ENCODE peak calls at places on chromosomes 11 and 22, in ten cellular contexts. One of them, this sample, is unnamed.
A peak's percentile ranks its signal among the peaks of the same experiment; 100 is the strongest.

GRCh38 chr11:131065435-131066295 is 149.4 kb upstream of the SNX19 start:
- DNase-seq in GM12892: no peak
- DNase-seq in spleen: no peak
- DNase-seq in HCT116: no peak
- DNase-seq in H1: no peak
- DNase-seq in stomach: no peak
- DNase-seq in Panc1: no peak
- DNase-seq in transverse colon: no peak
- DNase-seq in SK-N-SH: no peak
- DNase-seq in prostate gland: no peak
- DNase-seq in this sample: no peak

GRCh38 chr11:35798983-35799382 is 136.4 kb downstream of the TRIM44 start:
- DNase-seq in H1: no peak
- DNase-seq in GM12892: no peak
- DNase-seq in prostate gland: peak; percentile 56
- DNase-seq in transverse colon: no peak
- DNase-seq in SK-N-SH: no peak
- DNase-seq in HCT116: no peak
- DNase-seq in spleen: no peak
- DNase-seq in Panc1: no peak
- DNase-seq in stomach: no peak
- DNase-seq in this sample: no peak

GRCh38 chr11:6610591-6610990 is 1.4 kb downstream of the TAF10 start:
- DNase-seq in GM12892: no peak
- DNase-seq in spleen: peak; percentile 80
- DNase-seq in HCT116: no peak
- DNase-seq in stomach: no peak
- DNase-seq in SK-N-SH: no peak
- DNase-seq in Panc1: no peak
- DNase-seq in transverse colon: no peak
- DNase-seq in prostate gland: no peak
- DNase-seq in H1: no peak
- DNase-seq in this sample: no peak

GRCh38 chr11:94217705-94218104 is 86.7 kb upstream of the IZUMO1R start:
- DNase-seq in SK-N-SH: no peak
- DNase-seq in HCT116: no peak
- DNase-seq in GM12892: no peak
- DNase-seq in stomach: no peak
- DNase-seq in H1: no peak
- DNase-seq in spleen: no peak
- DNase-seq in transverse colon: no peak
- DNase-seq in prostate gland: no peak
- DNase-seq in Panc1: no peak
- DNase-seq in this sample: no peak

GRCh38 chr11:70495351-70496310 is 97.3 kb downstream of the CTTN start:
- DNase-seq in spleen: peak; percentile 63
- DNase-seq in Panc1: no peak
- DNase-seq in GM12892: no peak
- DNase-seq in stomach: no peak
- DNase-seq in HCT116: no peak
- DNase-seq in prostate gland: no peak
- DNase-seq in H1: no peak
- DNase-seq in transverse colon: no peak
- DNase-seq in SK-N-SH: no peak
- DNase-seq in this sample: no peak

GRCh38 chr11:69355959-69356702 is 62.2 kb downstream of the MYEOV start:
- DNase-seq in stomach: no peak
- DNase-seq in Panc1: no peak
- DNase-seq in HCT116: no peak
- DNase-seq in H1: no peak
- DNase-seq in prostate gland: no peak
- DNase-seq in spleen: no peak
- DNase-seq in transverse colon: no peak
- DNase-seq in SK-N-SH: no peak
- DNase-seq in GM12892: no peak
- DNase-seq in this sample: no peak

GRCh38 chr22:33837806-33838205 is 82.5 kb downstream of the LARGE1 start:
- DNase-seq in prostate gland: no peak
- DNase-seq in Panc1: no peak
- DNase-seq in SK-N-SH: peak; percentile 27
- DNase-seq in HCT116: no peak
- DNase-seq in transverse colon: no peak
- DNase-seq in GM12892: no peak
- DNase-seq in stomach: no peak
- DNase-seq in spleen: no peak
- DNase-seq in H1: no peak
- DNase-seq in this sample: no peak

GRCh38 chr11:27089746-27090145 is 49.1 kb downstream of the BBOX1 start:
- DNase-seq in prostate gland: no peak
- DNase-seq in Panc1: no peak
- DNase-seq in stomach: no peak
- DNase-seq in SK-N-SH: no peak
- DNase-seq in transverse colon: no peak
- DNase-seq in GM12892: no peak
- DNase-seq in spleen: no peak
- DNase-seq in HCT116: no peak
- DNase-seq in H1: no peak
- DNase-seq in this sample: no peak

GRCh38 chr22:20087319-20088262 is 7.5 kb downstream of the DGCR8 start:
- DNase-seq in SK-N-SH: no peak
- DNase-seq in transverse colon: no peak
- DNase-seq in spleen: peak; percentile 54
- DNase-seq in Panc1: no peak
- DNase-seq in stomach: no peak
- DNase-seq in prostate gland: no peak
- DNase-seq in GM12892: no peak
- DNase-seq in HCT116: no peak
- DNase-seq in H1: no peak
- DNase-seq in this sample: no peak

GRCh38 chr11:122714484-122714883 is 59.0 kb downstream of the UBASH3B start:
- DNase-seq in SK-N-SH: no peak
- DNase-seq in H1: no peak
- DNase-seq in transverse colon: no peak
- DNase-seq in HCT116: no peak
- DNase-seq in Panc1: no peak
- DNase-seq in GM12892: no peak
- DNase-seq in prostate gland: no peak
- DNase-seq in spleen: no peak
- DNase-seq in stomach: no peak
- DNase-seq in this sample: no peak
- TF ChIP-seq POLR2AphosphoS5 in SK-N-SH: no peak
- TF ChIP-seq POLR2AphosphoS5 in H1: no peak
- TF ChIP-seq POLR2AphosphoS5 in transverse colon: no peak
- TF ChIP-seq POLR2AphosphoS5 in HCT116: no peak
- TF ChIP-seq POLR2AphosphoS5 in Panc1: no peak
- TF ChIP-seq POLR2AphosphoS5 in GM12892: no peak
- TF ChIP-seq POLR2AphosphoS5 in prostate gland: no peak
- TF ChIP-seq POLR2AphosphoS5 in spleen: peak; percentile 75
- TF ChIP-seq POLR2AphosphoS5 in stomach: no peak
- TF ChIP-seq POLR2AphosphoS5 in this sample: no peak

DNA sequence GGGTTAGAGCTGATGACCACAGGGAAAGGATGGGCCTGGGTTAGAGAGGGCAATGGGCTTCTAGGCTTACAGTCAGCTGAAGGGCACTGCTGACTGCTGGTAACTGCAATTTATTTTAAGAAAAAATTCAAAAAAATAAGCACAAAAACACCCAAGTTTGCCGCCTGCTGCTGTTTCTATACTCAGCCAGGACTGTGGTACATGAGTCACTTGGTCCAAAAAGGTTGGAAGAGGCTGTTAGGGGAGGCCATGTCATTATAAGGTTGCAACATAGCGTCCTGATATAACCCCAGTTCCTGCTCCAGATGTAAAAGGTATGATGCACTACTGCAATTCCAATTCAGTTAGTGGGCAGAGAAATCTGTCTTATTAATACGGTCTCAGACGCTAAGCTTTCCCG is 98.9 kb downstream of the ETS1 start:
- DNase-seq in transverse colon: no peak
- DNase-seq in spleen: no peak
- DNase-seq in prostate gland: no peak
- DNase-seq in GM12892: no peak
- DNase-seq in HCT116: no peak
- DNase-seq in Panc1: no peak
- DNase-seq in stomach: no peak
- DNase-seq in SK-N-SH: no peak
- DNase-seq in H1: no peak
- DNase-seq in this sample: no peak
- TF ChIP-seq POLR2AphosphoS5 in transverse colon: peak; percentile 51
- TF ChIP-seq POLR2AphosphoS5 in spleen: peak; percentile 8
- TF ChIP-seq POLR2AphosphoS5 in prostate gland: no peak
- TF ChIP-seq POLR2AphosphoS5 in GM12892: no peak
- TF ChIP-seq POLR2AphosphoS5 in HCT116: no peak
- TF ChIP-seq POLR2AphosphoS5 in Panc1: no peak
- TF ChIP-seq POLR2AphosphoS5 in stomach: peak; percentile 53
- TF ChIP-seq POLR2AphosphoS5 in SK-N-SH: no peak
- TF ChIP-seq POLR2AphosphoS5 in H1: no peak
- TF ChIP-seq POLR2AphosphoS5 in this sample: no peak

GRCh38 chr11:110438017-110438416 is 8.3 kb downstream of the FDX1 start:
- DNase-seq in H1: no peak
- DNase-seq in SK-N-SH: no peak
- DNase-seq in Panc1: no peak
- DNase-seq in transverse colon: no peak
- DNase-seq in GM12892: no peak
- DNase-seq in prostate gland: no peak
- DNase-seq in HCT116: no peak
- DNase-seq in spleen: no peak
- DNase-seq in stomach: no peak
- DNase-seq in this sample: peak; percentile 92

GRCh38 chr11:110432713-110433392 is 3.1 kb downstream of the FDX1 start:
- DNase-seq in GM12892: no peak
- DNase-seq in spleen: no peak
- DNase-seq in H1: no peak
- DNase-seq in transverse colon: no peak
- DNase-seq in HCT116: no peak
- DNase-seq in Panc1: no peak
- DNase-seq in stomach: no peak
- DNase-seq in prostate gland: no peak
- DNase-seq in SK-N-SH: peak; percentile 57
- DNase-seq in this sample: no peak

GRCh38 chr11:110433393-110434333 is 3.9 kb downstream of the FDX1 start:
- DNase-seq in prostate gland: no peak
- DNase-seq in transverse colon: no peak
- DNase-seq in SK-N-SH: peak; percentile 39
- DNase-seq in H1: no peak
- DNase-seq in spleen: no peak
- DNase-seq in stomach: no peak
- DNase-seq in Panc1: no peak
- DNase-seq in HCT116: no peak
- DNase-seq in GM12892: no peak
- DNase-seq in this sample: no peak

GRCh38 chr11:110434952-110435779 is 5.4 kb downstream of the FDX1 start:
- DNase-seq in Panc1: no peak
- DNase-seq in stomach: peak; percentile 66
- DNase-seq in prostate gland: no peak
- DNase-seq in spleen: no peak
- DNase-seq in transverse colon: peak; percentile 20
- DNase-seq in GM12892: no peak
- DNase-seq in SK-N-SH: no peak
- DNase-seq in H1: no peak
- DNase-seq in HCT116: peak; percentile 24
- DNase-seq in this sample: no peak

GRCh38 chr11:110435780-110436717 is 6.3 kb downstream of the FDX1 start:
- DNase-seq in prostate gland: no peak
- DNase-seq in GM12892: no peak
- DNase-seq in stomach: no peak
- DNase-seq in HCT116: no peak
- DNase-seq in transverse colon: no peak
- DNase-seq in Panc1: no peak
- DNase-seq in spleen: no peak
- DNase-seq in SK-N-SH: no peak
- DNase-seq in H1: no peak
- DNase-seq in this sample: no peak
- TF ChIP-seq POLR2AphosphoS5 in prostate gland: no peak
- TF ChIP-seq POLR2AphosphoS5 in GM12892: no peak
- TF ChIP-seq POLR2AphosphoS5 in stomach: no peak
- TF ChIP-seq POLR2AphosphoS5 in HCT116: no peak
- TF ChIP-seq POLR2AphosphoS5 in transverse colon: no peak
- TF ChIP-seq POLR2AphosphoS5 in Panc1: no peak
- TF ChIP-seq POLR2AphosphoS5 in spleen: no peak
- TF ChIP-seq POLR2AphosphoS5 in SK-N-SH: no peak
- TF ChIP-seq POLR2AphosphoS5 in H1: no peak
- TF ChIP-seq POLR2AphosphoS5 in this sample: no peak

DNA sequence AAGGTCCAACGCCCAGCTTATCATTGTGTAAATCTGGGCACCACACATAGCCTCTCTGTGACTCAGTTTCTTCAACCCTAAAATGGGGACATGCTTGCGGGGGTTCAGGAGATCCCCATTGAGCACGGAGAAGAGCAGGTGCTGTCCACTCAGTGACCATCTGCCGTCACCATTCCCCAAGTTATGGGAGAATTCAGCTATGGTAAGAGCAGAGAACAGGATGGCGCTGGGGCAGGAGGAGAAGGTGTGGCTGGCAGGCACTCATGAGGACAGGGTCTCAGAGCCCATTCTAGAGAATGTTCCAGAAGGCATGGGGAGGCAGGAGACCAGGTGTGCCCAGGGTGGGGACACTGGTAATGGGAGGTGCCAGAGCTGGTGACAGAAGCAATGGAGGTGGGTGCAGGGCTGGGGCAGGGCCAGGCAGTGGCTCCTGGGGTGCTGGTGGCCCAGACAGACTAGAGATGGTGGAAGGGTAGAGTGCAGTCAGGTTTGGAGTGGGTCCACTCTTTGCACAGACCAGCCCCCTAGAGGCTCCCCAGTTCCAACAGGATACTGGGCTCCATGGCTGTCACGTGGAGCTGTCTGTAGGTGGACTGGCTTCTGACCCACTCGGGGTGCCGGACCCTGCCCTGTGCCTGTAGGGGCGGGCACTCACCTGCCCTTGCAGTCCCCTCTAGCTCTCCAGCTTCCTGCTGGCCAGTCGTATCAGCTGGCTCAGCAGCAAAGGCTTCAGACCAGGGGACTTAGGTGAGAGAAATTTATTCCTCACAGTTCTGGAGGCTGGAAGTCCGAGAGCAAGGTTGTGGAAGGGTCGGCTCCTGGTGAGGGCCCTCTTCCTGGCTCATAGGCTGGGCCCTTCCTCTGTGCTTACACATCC is 84.7 kb downstream of the CDKN1C start:
- DNase-seq in SK-N-SH: no peak
- DNase-seq in spleen: peak; percentile 56
- DNase-seq in prostate gland: no peak
- DNase-seq in HCT116: no peak
- DNase-seq in transverse colon: peak; percentile 3
- DNase-seq in GM12892: no peak
- DNase-seq in stomach: peak; percentile 21
- DNase-seq in Panc1: no peak
- DNase-seq in H1: peak; percentile 42
- DNase-seq in this sample: no peak
- TF ChIP-seq POLR2AphosphoS5 in SK-N-SH: no peak
- TF ChIP-seq POLR2AphosphoS5 in spleen: no peak
- TF ChIP-seq POLR2AphosphoS5 in prostate gland: no peak
- TF ChIP-seq POLR2AphosphoS5 in HCT116: no peak
- TF ChIP-seq POLR2AphosphoS5 in transverse colon: no peak
- TF ChIP-seq POLR2AphosphoS5 in GM12892: no peak
- TF ChIP-seq POLR2AphosphoS5 in stomach: no peak
- TF ChIP-seq POLR2AphosphoS5 in Panc1: no peak
- TF ChIP-seq POLR2AphosphoS5 in H1: no peak
- TF ChIP-seq POLR2AphosphoS5 in this sample: no peak

DNA sequence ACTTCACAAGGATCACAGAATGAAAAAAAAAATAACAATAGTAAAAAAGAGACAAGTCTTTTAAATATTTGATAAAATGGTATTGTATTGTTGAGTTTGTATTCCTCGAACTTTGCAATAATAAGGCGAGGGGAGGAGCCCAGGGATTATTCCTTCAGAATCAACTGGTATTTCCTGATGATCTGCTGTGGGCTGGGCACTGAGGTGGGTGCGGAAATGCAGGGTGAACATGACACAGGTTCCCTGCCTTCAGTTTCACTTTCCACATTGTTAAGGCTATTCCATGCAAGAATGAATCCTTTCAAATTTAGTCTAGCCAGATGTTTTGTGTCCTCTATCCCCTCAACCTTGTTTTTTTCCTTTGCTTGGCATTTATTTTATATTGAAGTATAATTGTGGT is 2.1 kb upstream of the EIF3M start:
- DNase-seq in H1: no peak
- DNase-seq in prostate gland: no peak
- DNase-seq in GM12892: no peak
- DNase-seq in spleen: no peak
- DNase-seq in transverse colon: no peak
- DNase-seq in Panc1: no peak
- DNase-seq in HCT116: no peak
- DNase-seq in SK-N-SH: no peak
- DNase-seq in stomach: no peak
- DNase-seq in this sample: no peak
- TF ChIP-seq POLR2AphosphoS5 in H1: no peak
- TF ChIP-seq POLR2AphosphoS5 in prostate gland: no peak
- TF ChIP-seq POLR2AphosphoS5 in GM12892: no peak
- TF ChIP-seq POLR2AphosphoS5 in spleen: no peak
- TF ChIP-seq POLR2AphosphoS5 in transverse colon: no peak
- TF ChIP-seq POLR2AphosphoS5 in Panc1: no peak
- TF ChIP-seq POLR2AphosphoS5 in HCT116: no peak
- TF ChIP-seq POLR2AphosphoS5 in SK-N-SH: no peak
- TF ChIP-seq POLR2AphosphoS5 in stomach: no peak
- TF ChIP-seq POLR2AphosphoS5 in this sample: no peak

This sample was measured in SK-N-MC.